ENCODE peak calls at places on chromosomes 4 and X, in six cellular contexts. R is body of pancreas; G is tibial artery; Q is right atrium auricular region; C is H1; W is naive thymus-derived CD4-positive, alpha-beta T cell. D is an unnamed sample. For H3K27me3, the result is how much of the 10 kb centered on the place peaks cover.

GRCh38 chr4:11424000-11424399 is 4.7 kb downstream of the HS3ST1 start:
- DNase-seq in G (no peak), C (no peak), Q (no peak), R (no peak), W (peak), D (no peak)

GRCh38 chr4:29336851-29337250 is 1383.3 kb upstream of the PCDH7 start:
- DNase-seq in R (no peak), G (no peak), Q (no peak), C (no peak), W (no peak), D (no peak)

GRCh38 chr4:107734120-107734519 is 14.1 kb upstream of the PAPSS1 start:
- DNase-seq in C (peak), R (no peak), W (no peak), G (no peak), Q (no peak), D (no peak)

GRCh38 chrX:72202792-72203401 is 21.3 kb downstream of the PIN4 start:
- DNase-seq in G (no peak), Q (no peak), C (no peak), R (no peak), W (no peak), D (no peak)

GRCh38 chrX:29653721-29654120 is 561.6 kb upstream of the MAGEB2 start:
- DNase-seq in R (no peak), Q (no peak), G (no peak), W (no peak), C (no peak), D (no peak)

GRCh38 chrX:7946960-7947359 is 19.7 kb upstream of the PNPLA4 start:
- DNase-seq in W (no peak), R (no peak), G (no peak), Q (no peak), C (no peak), D (no peak)

GRCh38 chr4:144318797-144319196 is 178.3 kb upstream of the GYPA start:
- DNase-seq in G (no peak), W (no peak), R (no peak), Q (no peak), C (no peak), D (no peak)

GRCh38 chr4:119629142-119629471 is 503 bp upstream of the PDE5A start:
- DNase-seq in C (no peak), Q (no peak), R (no peak), G (no peak), W (no peak), D (no peak)

GRCh38 chr4:14896656-14897175 is 105.6 kb upstream of the CPEB2 start:
- DNase-seq in C (no peak), W (no peak), Q (no peak), G (no peak), R (no peak), D (no peak)
- H3K27me3 ChIP-seq in C (under half), W (under half), Q (under half), G (under half), R (under half), D (under half)

DNA sequence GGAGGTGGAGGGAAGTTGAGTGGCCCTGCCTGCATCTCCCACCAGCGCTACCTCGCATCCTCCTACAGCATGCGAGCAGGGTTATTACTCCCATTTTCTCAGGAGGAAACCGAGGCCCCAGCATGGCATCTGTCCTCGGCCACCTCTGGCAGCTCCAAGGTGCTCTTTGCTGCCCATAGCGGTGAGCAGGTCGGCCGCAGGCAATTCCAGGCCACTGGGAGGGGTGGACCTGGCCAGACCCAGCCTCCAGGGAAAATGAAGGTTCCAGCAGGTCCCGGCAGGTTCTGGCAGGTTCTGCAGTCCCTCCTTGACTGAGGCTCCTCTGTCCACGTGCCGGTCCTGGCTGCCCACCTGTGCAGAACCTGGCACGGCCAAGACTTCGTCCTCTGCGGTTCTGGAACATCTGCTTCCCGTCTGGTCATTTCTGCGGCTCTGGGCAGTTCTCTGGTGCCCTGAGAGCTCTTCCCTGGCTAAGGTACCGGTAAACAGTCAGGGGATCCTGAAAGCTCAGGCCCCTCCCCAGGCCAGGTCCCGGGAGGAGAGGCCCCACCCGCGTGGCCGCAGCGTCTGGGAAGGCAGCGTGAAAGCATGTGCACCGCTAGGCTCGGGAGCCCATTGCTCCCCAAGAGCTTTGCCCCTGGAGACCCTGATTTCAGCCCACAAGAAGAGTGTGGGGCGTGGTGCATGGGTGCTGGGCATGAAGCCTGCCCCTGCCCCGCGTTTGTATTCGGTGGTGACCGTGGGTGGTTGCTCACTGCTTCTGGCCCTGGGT is 112.0 kb upstream of the ADRA2C start:
- DNase-seq in Q (no peak), W (no peak), C (no peak), R (no peak), G (no peak), D (no peak)
- H3K27me3 ChIP-seq in Q (under half), W (under half), C (under half), R (under half), G (under half), D (under half)

DNA sequence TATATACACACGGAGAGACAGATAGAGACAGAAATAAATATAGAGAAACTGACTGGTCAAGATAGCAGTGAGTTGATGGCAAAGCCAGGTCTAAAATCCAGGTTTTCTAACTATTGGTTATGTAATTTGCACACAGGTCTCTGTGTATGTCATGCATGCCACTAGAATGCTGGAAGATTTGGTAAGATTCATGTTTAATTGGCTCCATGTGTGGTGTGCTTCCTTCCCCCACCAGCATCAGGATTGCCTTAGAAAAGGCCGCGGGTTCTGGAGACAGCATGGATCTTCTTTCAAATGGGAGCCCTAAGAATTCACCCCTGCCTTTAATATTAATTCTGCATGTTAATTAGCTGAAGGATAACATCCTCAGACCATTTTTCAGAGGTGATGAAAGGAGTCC is 31.3 kb downstream of the HAND2 start:
- DNase-seq in R (no peak), Q (no peak), G (no peak), W (no peak), C (no peak), D (no peak)
- H3K27me3 ChIP-seq in R (under half), Q (under half), G (under half), W (under half), C (half or more), D (under half)

GRCh38 chrX:94430091-94430490 is 756.1 kb downstream of the FAM133A start:
- DNase-seq in G (no peak), C (no peak), W (no peak), Q (no peak), R (no peak), D (no peak)
- H3K27me3 ChIP-seq in G (under half), C (under half), W (under half), Q (under half), R (under half), D (under half)

GRCh38 chr4:173651651-173652282 is 121.7 kb upstream of the HAND2 start:
- DNase-seq in W (no peak), Q (no peak), C (no peak), R (no peak), G (no peak), D (no peak)

GRCh38 chr4:173652283-173652931 is 122.4 kb upstream of the HAND2 start:
- DNase-seq in W (no peak), G (no peak), C (no peak), Q (no peak), R (no peak), D (no peak)

GRCh38 chr4:173661001-173661400 is 131.0 kb upstream of the HAND2 start:
- DNase-seq in R (no peak), C (no peak), G (no peak), W (no peak), Q (no peak), D (no peak)

GRCh38 chr4:173656898-173657297 is 126.9 kb upstream of the HAND2 start:
- DNase-seq in C (no peak), R (no peak), W (no peak), G (no peak), Q (no peak), D (no peak)
- H3K27me3 ChIP-seq in C (under half), R (under half), W (under half), G (under half), Q (under half), D (under half)

D was measured in SJSA1.